ENCODE peak calls at places on chromosomes 2 and 18, in five cellular contexts. One of them, this sample, is unnamed.

GRCh38 chr2:58081000-58081399 is 34.4 kb downstream of the VRK2 start:
- DNase-seq in activated effector memory CD4-positive, alpha-beta T cell treated with anti-CD3 and anti-CD28 coated beads, Interleukin-2, amount 50 U/mL, for 16 hours: no peak
- DNase-seq in NB4: no peak
- DNase-seq in neural crest cell: no peak
- DNase-seq in stimulated activated CD4-positive, alpha-beta T cell treated with anti-CD3 and anti-CD28 coated beads, Interleukin-2, amount 100 ng/mL, for 48 hours: no peak
- DNase-seq in this sample: no peak

GRCh38 chr2:176158855-176159677 is 2.0 kb downstream of the HOXD3 start:
- DNase-seq in NB4: no peak
- DNase-seq in stimulated activated CD4-positive, alpha-beta T cell treated with anti-CD3 and anti-CD28 coated beads, Interleukin-2, amount 100 ng/mL, for 48 hours: no peak
- DNase-seq in activated effector memory CD4-positive, alpha-beta T cell treated with anti-CD3 and anti-CD28 coated beads, Interleukin-2, amount 50 U/mL, for 16 hours: no peak
- DNase-seq in neural crest cell: no peak
- DNase-seq in this sample: no peak

GRCh38 chr2:177265834-177266817 is 1.6 kb upstream of the NFE2L2 start:
- DNase-seq in stimulated activated CD4-positive, alpha-beta T cell treated with anti-CD3 and anti-CD28 coated beads, Interleukin-2, amount 100 ng/mL, for 48 hours: no peak
- DNase-seq in neural crest cell: no peak
- DNase-seq in NB4: peak; percentile 80
- DNase-seq in activated effector memory CD4-positive, alpha-beta T cell treated with anti-CD3 and anti-CD28 coated beads, Interleukin-2, amount 50 U/mL, for 16 hours: no peak
- DNase-seq in this sample: peak; percentile 86

GRCh38 chr2:241886840-241887447 is 17.4 kb downstream of the RTP5 start:
- DNase-seq in neural crest cell: no peak
- DNase-seq in NB4: no peak
- DNase-seq in activated effector memory CD4-positive, alpha-beta T cell treated with anti-CD3 and anti-CD28 coated beads, Interleukin-2, amount 50 U/mL, for 16 hours: no peak
- DNase-seq in stimulated activated CD4-positive, alpha-beta T cell treated with anti-CD3 and anti-CD28 coated beads, Interleukin-2, amount 100 ng/mL, for 48 hours: no peak
- DNase-seq in this sample: no peak

GRCh38 chr18:59823611-59824195 is 76.1 kb upstream of the PMAIP1 start:
- DNase-seq in NB4: peak; percentile 60
- DNase-seq in stimulated activated CD4-positive, alpha-beta T cell treated with anti-CD3 and anti-CD28 coated beads, Interleukin-2, amount 100 ng/mL, for 48 hours: peak; percentile 49
- DNase-seq in neural crest cell: peak; percentile 73
- DNase-seq in activated effector memory CD4-positive, alpha-beta T cell treated with anti-CD3 and anti-CD28 coated beads, Interleukin-2, amount 50 U/mL, for 16 hours: peak; percentile 66
- DNase-seq in this sample: peak; percentile 50

GRCh38 chr2:98807221-98807620 is 76.3 kb upstream of the MGAT4A start:
- DNase-seq in neural crest cell: no peak
- DNase-seq in NB4: peak; percentile 70
- DNase-seq in stimulated activated CD4-positive, alpha-beta T cell treated with anti-CD3 and anti-CD28 coated beads, Interleukin-2, amount 100 ng/mL, for 48 hours: no peak
- DNase-seq in activated effector memory CD4-positive, alpha-beta T cell treated with anti-CD3 and anti-CD28 coated beads, Interleukin-2, amount 50 U/mL, for 16 hours: no peak
- DNase-seq in this sample: no peak

GRCh38 chr18:38576349-38576748 is 1010.8 kb upstream of the CELF4 start:
- DNase-seq in stimulated activated CD4-positive, alpha-beta T cell treated with anti-CD3 and anti-CD28 coated beads, Interleukin-2, amount 100 ng/mL, for 48 hours: no peak
- DNase-seq in neural crest cell: no peak
- DNase-seq in activated effector memory CD4-positive, alpha-beta T cell treated with anti-CD3 and anti-CD28 coated beads, Interleukin-2, amount 50 U/mL, for 16 hours: no peak
- DNase-seq in NB4: no peak
- DNase-seq in this sample: no peak

GRCh38 chr2:46297546-46298271 is 502 bp downstream of the EPAS1 start:
- DNase-seq in activated effector memory CD4-positive, alpha-beta T cell treated with anti-CD3 and anti-CD28 coated beads, Interleukin-2, amount 50 U/mL, for 16 hours: peak; percentile 90
- DNase-seq in NB4: peak; percentile 22
- DNase-seq in stimulated activated CD4-positive, alpha-beta T cell treated with anti-CD3 and anti-CD28 coated beads, Interleukin-2, amount 100 ng/mL, for 48 hours: peak; percentile 59
- DNase-seq in neural crest cell: no peak
- DNase-seq in this sample: peak; percentile 81

GRCh38 chr2:32479993-32480392 is 123.2 kb downstream of the BIRC6 start:
- DNase-seq in NB4: no peak
- DNase-seq in neural crest cell: no peak
- DNase-seq in stimulated activated CD4-positive, alpha-beta T cell treated with anti-CD3 and anti-CD28 coated beads, Interleukin-2, amount 100 ng/mL, for 48 hours: no peak
- DNase-seq in activated effector memory CD4-positive, alpha-beta T cell treated with anti-CD3 and anti-CD28 coated beads, Interleukin-2, amount 50 U/mL, for 16 hours: no peak
- DNase-seq in this sample: no peak

GRCh38 chr2:208042041-208042440 is 16.7 kb upstream of the PLEKHM3 start:
- DNase-seq in NB4: no peak
- DNase-seq in activated effector memory CD4-positive, alpha-beta T cell treated with anti-CD3 and anti-CD28 coated beads, Interleukin-2, amount 50 U/mL, for 16 hours: no peak
- DNase-seq in neural crest cell: no peak
- DNase-seq in stimulated activated CD4-positive, alpha-beta T cell treated with anti-CD3 and anti-CD28 coated beads, Interleukin-2, amount 100 ng/mL, for 48 hours: no peak
- DNase-seq in this sample: no peak

GRCh38 chr18:35155403-35156117 is 85.3 kb upstream of the ZNF397 start:
- DNase-seq in neural crest cell: no peak
- DNase-seq in stimulated activated CD4-positive, alpha-beta T cell treated with anti-CD3 and anti-CD28 coated beads, Interleukin-2, amount 100 ng/mL, for 48 hours: no peak
- DNase-seq in activated effector memory CD4-positive, alpha-beta T cell treated with anti-CD3 and anti-CD28 coated beads, Interleukin-2, amount 50 U/mL, for 16 hours: no peak
- DNase-seq in NB4: peak; percentile 54
- DNase-seq in this sample: no peak

GRCh38 chr2:10868465-10869314 is 43.0 kb upstream of the KCNF1 start:
- DNase-seq in neural crest cell: no peak
- DNase-seq in activated effector memory CD4-positive, alpha-beta T cell treated with anti-CD3 and anti-CD28 coated beads, Interleukin-2, amount 50 U/mL, for 16 hours: no peak
- DNase-seq in NB4: no peak
- DNase-seq in stimulated activated CD4-positive, alpha-beta T cell treated with anti-CD3 and anti-CD28 coated beads, Interleukin-2, amount 100 ng/mL, for 48 hours: no peak
- DNase-seq in this sample: no peak

GRCh38 chr18:50194623-50195532 is at the start of gene MYO5B:
- DNase-seq in activated effector memory CD4-positive, alpha-beta T cell treated with anti-CD3 and anti-CD28 coated beads, Interleukin-2, amount 50 U/mL, for 16 hours: peak; percentile 77
- DNase-seq in stimulated activated CD4-positive, alpha-beta T cell treated with anti-CD3 and anti-CD28 coated beads, Interleukin-2, amount 100 ng/mL, for 48 hours: peak; percentile 60
- DNase-seq in NB4: no peak
- DNase-seq in neural crest cell: peak; percentile 17
- DNase-seq in this sample: no peak

GRCh38 chr18:12296087-12296403 is 12.0 kb upstream of the TUBB6 start:
- DNase-seq in NB4: peak; percentile 62
- DNase-seq in stimulated activated CD4-positive, alpha-beta T cell treated with anti-CD3 and anti-CD28 coated beads, Interleukin-2, amount 100 ng/mL, for 48 hours: no peak
- DNase-seq in activated effector memory CD4-positive, alpha-beta T cell treated with anti-CD3 and anti-CD28 coated beads, Interleukin-2, amount 50 U/mL, for 16 hours: no peak
- DNase-seq in neural crest cell: no peak
- DNase-seq in this sample: no peak

GRCh38 chr2:220090050-220090449 is 462.6 kb downstream of the SLC4A3 start:
- DNase-seq in NB4: no peak
- DNase-seq in neural crest cell: no peak
- DNase-seq in activated effector memory CD4-positive, alpha-beta T cell treated with anti-CD3 and anti-CD28 coated beads, Interleukin-2, amount 50 U/mL, for 16 hours: no peak
- DNase-seq in stimulated activated CD4-positive, alpha-beta T cell treated with anti-CD3 and anti-CD28 coated beads, Interleukin-2, amount 100 ng/mL, for 48 hours: no peak
- DNase-seq in this sample: no peak

GRCh38 chr2:197207106-197207505 is 103.5 kb downstream of the ANKRD44 start:
- DNase-seq in activated effector memory CD4-positive, alpha-beta T cell treated with anti-CD3 and anti-CD28 coated beads, Interleukin-2, amount 50 U/mL, for 16 hours: no peak
- DNase-seq in neural crest cell: no peak
- DNase-seq in NB4: no peak
- DNase-seq in stimulated activated CD4-positive, alpha-beta T cell treated with anti-CD3 and anti-CD28 coated beads, Interleukin-2, amount 100 ng/mL, for 48 hours: no peak
- DNase-seq in this sample: no peak

GRCh38 chr2:31402388-31402787 is 12.2 kb downstream of the XDH start:
- DNase-seq in NB4: no peak
- DNase-seq in neural crest cell: no peak
- DNase-seq in stimulated activated CD4-positive, alpha-beta T cell treated with anti-CD3 and anti-CD28 coated beads, Interleukin-2, amount 100 ng/mL, for 48 hours: no peak
- DNase-seq in activated effector memory CD4-positive, alpha-beta T cell treated with anti-CD3 and anti-CD28 coated beads, Interleukin-2, amount 50 U/mL, for 16 hours: no peak
- DNase-seq in this sample: no peak

GRCh38 chr18:75097491-75098225 is 111.3 kb downstream of the PTGR3 start:
- DNase-seq in activated effector memory CD4-positive, alpha-beta T cell treated with anti-CD3 and anti-CD28 coated beads, Interleukin-2, amount 50 U/mL, for 16 hours: peak; percentile 54
- DNase-seq in stimulated activated CD4-positive, alpha-beta T cell treated with anti-CD3 and anti-CD28 coated beads, Interleukin-2, amount 100 ng/mL, for 48 hours: no peak
- DNase-seq in neural crest cell: no peak
- DNase-seq in NB4: no peak
- DNase-seq in this sample: no peak

GRCh38 chr2:232396683-232397082 is 10.0 kb upstream of the ALPG start:
- DNase-seq in stimulated activated CD4-positive, alpha-beta T cell treated with anti-CD3 and anti-CD28 coated beads, Interleukin-2, amount 100 ng/mL, for 48 hours: no peak
- DNase-seq in NB4: no peak
- DNase-seq in neural crest cell: no peak
- DNase-seq in activated effector memory CD4-positive, alpha-beta T cell treated with anti-CD3 and anti-CD28 coated beads, Interleukin-2, amount 50 U/mL, for 16 hours: no peak
- DNase-seq in this sample: no peak

GRCh38 chr2:22904126-22904684 is 480.8 kb upstream of the KLHL29 start:
- DNase-seq in neural crest cell: peak; percentile 56
- DNase-seq in stimulated activated CD4-positive, alpha-beta T cell treated with anti-CD3 and anti-CD28 coated beads, Interleukin-2, amount 100 ng/mL, for 48 hours: peak; percentile 1
- DNase-seq in NB4: peak; percentile 41
- DNase-seq in activated effector memory CD4-positive, alpha-beta T cell treated with anti-CD3 and anti-CD28 coated beads, Interleukin-2, amount 50 U/mL, for 16 hours: no peak
- DNase-seq in this sample: no peak

GRCh38 chr2:63888490-63889402 is 47.0 kb downstream of the UGP2 start:
- DNase-seq in activated effector memory CD4-positive, alpha-beta T cell treated with anti-CD3 and anti-CD28 coated beads, Interleukin-2, amount 50 U/mL, for 16 hours: peak; percentile 73
- DNase-seq in neural crest cell: peak; percentile 41
- DNase-seq in NB4: peak; percentile 63
- DNase-seq in stimulated activated CD4-positive, alpha-beta T cell treated with anti-CD3 and anti-CD28 coated beads, Interleukin-2, amount 100 ng/mL, for 48 hours: peak; percentile 32
- DNase-seq in this sample: peak; percentile 27

GRCh38 chr2:183269956-183270355 is 145.7 kb downstream of the NUP35 start:
- DNase-seq in neural crest cell: no peak
- DNase-seq in activated effector memory CD4-positive, alpha-beta T cell treated with anti-CD3 and anti-CD28 coated beads, Interleukin-2, amount 50 U/mL, for 16 hours: no peak
- DNase-seq in stimulated activated CD4-positive, alpha-beta T cell treated with anti-CD3 and anti-CD28 coated beads, Interleukin-2, amount 100 ng/mL, for 48 hours: no peak
- DNase-seq in NB4: no peak
- DNase-seq in this sample: no peak

GRCh38 chr2:37085731-37086147 is 1.4 kb downstream of the GPATCH11 start:
- DNase-seq in NB4: peak; percentile 48
- DNase-seq in neural crest cell: no peak
- DNase-seq in activated effector memory CD4-positive, alpha-beta T cell treated with anti-CD3 and anti-CD28 coated beads, Interleukin-2, amount 50 U/mL, for 16 hours: no peak
- DNase-seq in stimulated activated CD4-positive, alpha-beta T cell treated with anti-CD3 and anti-CD28 coated beads, Interleukin-2, amount 100 ng/mL, for 48 hours: no peak
- DNase-seq in this sample: peak; percentile 25

GRCh38 chr2:72149556-72150156 is 2.0 kb upstream of the CYP26B1 start:
- DNase-seq in stimulated activated CD4-positive, alpha-beta T cell treated with anti-CD3 and anti-CD28 coated beads, Interleukin-2, amount 100 ng/mL, for 48 hours: no peak
- DNase-seq in neural crest cell: no peak
- DNase-seq in NB4: no peak
- DNase-seq in activated effector memory CD4-positive, alpha-beta T cell treated with anti-CD3 and anti-CD28 coated beads, Interleukin-2, amount 50 U/mL, for 16 hours: peak; percentile 62
- DNase-seq in this sample: peak; percentile 17

This sample was measured in foreskin keratinocyte.